ENCODE peak calls at places on chromosomes 2 and 18, in six cellular contexts. I is heart right ventricle, A is brain microvascular endothelial cell, W is NCI-H510A, U is ovary, L is choroid plexus epithelial cell. Y is an unnamed sample.
A peak's percentile ranks its signal among the peaks of the same experiment; 100 is the strongest.

GRCh38 chr2:19900536-19901200 is 1.1 kb downstream of the TTC32 start:
- DNase-seq in I (no peak), A (no peak), W (no peak), U (no peak), L (peak; percentile 36), Y (peak; percentile 54)

GRCh38 chr18:61541673-61542072 is 208.4 kb downstream of the CDH20 start:
- DNase-seq in I (no peak), A (no peak), W (no peak), U (no peak), L (no peak), Y (no peak)

GRCh38 chr2:48728827-48729226 is 26.7 kb downstream of the LHCGR start:
- DNase-seq in I (no peak), A (no peak), W (no peak), U (no peak), L (no peak), Y (no peak)

GRCh38 chr2:178241852-178242551 is 47.7 kb downstream of the OSBPL6 start:
- DNase-seq in I (no peak), A (peak; percentile 82), W (peak; percentile 64), U (peak; percentile 51), L (peak; percentile 87), Y (peak; percentile 69)

GRCh38 chr2:236169151-236169721 is 1.1 kb upstream of the GBX2 start:
- DNase-seq in I (no peak), A (no peak), W (no peak), U (no peak), L (no peak), Y (peak; percentile 54)

GRCh38 chr18:36128907-36129299 is 237 bp downstream of the SLC39A6 start:
- DNase-seq in I (no peak), A (no peak), W (no peak), U (no peak), L (no peak), Y (no peak)

GRCh38 chr18:58789856-58790255 is 74.8 kb upstream of the ZNF532 start:
- DNase-seq in I (peak; percentile 23), A (no peak), W (no peak), U (peak; percentile 37), L (peak; percentile 45), Y (no peak)

GRCh38 chr2:109136542-109136941 is 7.5 kb downstream of the SH3RF3 start:
- DNase-seq in I (no peak), A (no peak), W (no peak), U (no peak), L (no peak), Y (no peak)

GRCh38 chr2:68756178-68756577 is 21.6 kb downstream of the ARHGAP25 start:
- DNase-seq in I (no peak), A (no peak), W (no peak), U (no peak), L (no peak), Y (peak; percentile 21)

GRCh38 chr2:69962986-69963730 is 1.7 kb upstream of the ASPRV1 start:
- DNase-seq in I (no peak), A (no peak), W (no peak), U (no peak), L (no peak), Y (no peak)

GRCh38 chr2:62569907-62570793 is 64.2 kb upstream of the TMEM17 start:
- DNase-seq in I (no peak), A (no peak), W (no peak), U (peak; percentile 22), L (no peak), Y (no peak)

GRCh38 chr2:8827729-8828128 is 9.7 kb downstream of the KIDINS220 start:
- DNase-seq in I (no peak), A (no peak), W (no peak), U (no peak), L (no peak), Y (no peak)

GRCh38 chr18:26059357-26059756 is 31.1 kb downstream of the SS18 start:
- DNase-seq in I (no peak), A (no peak), W (no peak), U (no peak), L (no peak), Y (no peak)

GRCh38 chr18:53385889-53386288 is 838.6 kb downstream of the MBD2 start:
- DNase-seq in I (no peak), A (no peak), W (no peak), U (no peak), L (no peak), Y (no peak)

GRCh38 chr2:237159006-237159897 is 73.6 kb downstream of the COPS8 start:
- DNase-seq in I (peak; percentile 38), A (no peak), W (no peak), U (no peak), L (peak; percentile 75), Y (peak; percentile 32)

GRCh38 chr2:179031731-179032408 is 18.1 kb downstream of the CCDC141 start:
- DNase-seq in I (no peak), A (peak; percentile 22), W (no peak), U (no peak), L (peak; percentile 61), Y (no peak)

GRCh38 chr2:27960237-27960912 is 69.8 kb downstream of the BABAM2 start:
- DNase-seq in I (no peak), A (peak; percentile 77), W (no peak), U (no peak), L (peak; percentile 93), Y (peak; percentile 46)

GRCh38 chr2:20649586-20650375 is 1.1 kb downstream of the HS1BP3 start:
- DNase-seq in I (no peak), A (no peak), W (no peak), U (no peak), L (no peak), Y (no peak)

GRCh38 chr2:202718614-202719013 is 83.8 kb downstream of the FAM117B start:
- DNase-seq in I (no peak), A (peak; percentile 22), W (no peak), U (no peak), L (peak; percentile 44), Y (peak; percentile 2)

GRCh38 chr18:3104190-3105054 is 91.5 kb upstream of the LPIN2 start:
- DNase-seq in I (no peak), A (no peak), W (no peak), U (no peak), L (peak; percentile 43), Y (peak; percentile 80)

GRCh38 chr2:75612108-75612861 is 34.3 kb upstream of the MRPL19 start:
- DNase-seq in I (no peak), A (no peak), W (no peak), U (no peak), L (no peak), Y (no peak)

GRCh38 chr18:45782662-45783061 is 42.8 kb upstream of the SIGLEC15 start:
- DNase-seq in I (no peak), A (no peak), W (no peak), U (no peak), L (no peak), Y (no peak)

GRCh38 chr2:105239924-105240323 is 1.6 kb upstream of the GPR45 start:
- DNase-seq in I (no peak), A (peak; percentile 89), W (no peak), U (no peak), L (peak; percentile 98), Y (no peak)

GRCh38 chr2:99735753-99736152 is 245.9 kb upstream of the REV1 start:
- DNase-seq in I (no peak), A (no peak), W (no peak), U (no peak), L (no peak), Y (no peak)

GRCh38 chr2:120552079-120552478 is 183.6 kb upstream of the GLI2 start:
- DNase-seq in I (no peak), A (no peak), W (no peak), U (no peak), L (no peak), Y (no peak)

GRCh38 chr2:221370076-221370941 is 201.8 kb downstream of the EPHA4 start:
- DNase-seq in I (no peak), A (no peak), W (no peak), U (no peak), L (no peak), Y (no peak)

GRCh38 chr2:221255862-221256261 is 316.2 kb downstream of the EPHA4 start:
- DNase-seq in I (no peak), A (no peak), W (no peak), U (no peak), L (no peak), Y (no peak)

GRCh38 chr2:65049010-65049639 is 7.1 kb upstream of the CEP68 start:
- DNase-seq in I (no peak), A (no peak), W (peak; percentile 68), U (no peak), L (no peak), Y (no peak)

GRCh38 chr2:145652546-145652945 is 1132.6 kb upstream of the ZEB2 start:
- DNase-seq in I (no peak), A (no peak), W (no peak), U (no peak), L (peak; percentile 45), Y (no peak)

GRCh38 chr2:84022810-84023431 is 436.2 kb downstream of the SUCLG1 start:
- DNase-seq in I (no peak), A (peak; percentile 20), W (no peak), U (no peak), L (peak; percentile 39), Y (peak; percentile 39)

GRCh38 chr2:45874324-45874723 is 222.8 kb downstream of the PRKCE start:
- DNase-seq in I (peak; percentile 76), A (no peak), W (peak; percentile 29), U (no peak), L (no peak), Y (no peak)